ENCODE peak calls at places on chromosomes 1 and 21, in five cellular contexts. P, N, V, R and Z are unnamed samples.

GRCh38 chr1:100578201-100578600 is 40.3 kb downstream of the GPR88 start:
- DNase-seq in P (no peak), N (no peak), V (no peak), R (no peak), Z (no peak)

GRCh38 chr1:41399148-41399795 is 38.0 kb downstream of the FOXO6 start:
- DNase-seq in P (no peak), N (no peak), V (no peak), R (no peak), Z (no peak)

GRCh38 chr1:2496087-2496622 is 20.1 kb downstream of the PLCH2 start:
- DNase-seq in P (no peak), N (no peak), V (no peak), R (peak; percentile 25), Z (peak; percentile 28)

GRCh38 chr1:219792337-219793021 is 135.9 kb downstream of the SLC30A10 start:
- DNase-seq in P (no peak), N (no peak), V (no peak), R (no peak), Z (no peak)

GRCh38 chr1:229023651-229024295 is 247.1 kb upstream of the RAB4A start:
- DNase-seq in P (no peak), N (no peak), V (no peak), R (no peak), Z (no peak)

GRCh38 chr21:34745557-34746255 is 76.9 kb downstream of the CLIC6 start:
- DNase-seq in P (peak; percentile 70), N (peak; percentile 89), V (peak; percentile 77), R (peak; percentile 26), Z (peak; percentile 90)

GRCh38 chr1:7333576-7333975 is 437.5 kb upstream of the VAMP3 start:
- DNase-seq in P (no peak), N (no peak), V (no peak), R (no peak), Z (no peak)

GRCh38 chr1:2132222-2133038 is 62.1 kb downstream of the FAAP20 start:
- DNase-seq in P (no peak), N (peak; percentile 73), V (no peak), R (no peak), Z (peak; percentile 26)

GRCh38 chr1:94720091-94720793 is 99.9 kb upstream of the SLC44A3 start:
- DNase-seq in P (no peak), N (no peak), V (no peak), R (peak; percentile 60), Z (no peak)

GRCh38 chr1:153588482-153588881 is 22.8 kb upstream of the S100A2 start:
- DNase-seq in P (no peak), N (no peak), V (no peak), R (no peak), Z (no peak)

GRCh38 chr1:27293915-27294314 is 28.0 kb upstream of the TMEM222 start:
- DNase-seq in P (no peak), N (peak; percentile 4), V (no peak), R (no peak), Z (no peak)

GRCh38 chr1:93471911-93472310 is 24.0 kb downstream of the FNBP1L start:
- DNase-seq in P (no peak), N (no peak), V (no peak), R (no peak), Z (no peak)
- TF ChIP-seq SRF in P (no peak), N (no peak), V (no peak), R (no peak), Z (no peak)

DNA sequence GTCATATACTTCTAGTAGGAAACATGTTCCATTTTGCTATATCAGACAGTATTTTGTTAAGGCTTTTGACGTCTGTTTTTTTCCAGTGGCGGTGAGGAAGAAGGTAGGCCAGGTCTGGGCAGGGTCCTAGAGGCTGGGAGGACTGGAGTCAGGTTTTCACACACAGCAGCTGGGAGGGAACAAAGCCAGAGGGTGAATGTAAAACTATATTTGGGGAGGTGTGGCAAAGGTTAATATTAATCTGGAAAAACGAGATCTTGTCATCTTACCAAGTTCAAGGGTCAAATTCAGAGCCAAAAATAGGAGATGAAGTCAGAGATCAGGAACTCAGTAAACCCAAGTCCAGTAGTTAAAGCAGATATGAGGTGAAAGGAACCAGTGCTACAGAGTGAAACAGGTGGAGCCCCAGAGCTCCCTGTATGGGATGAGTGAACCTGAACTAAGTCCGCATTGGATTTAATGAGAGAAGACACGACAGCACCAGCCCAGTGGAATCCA is 10.7 kb upstream of the OTUD7B start:
- DNase-seq in P (no peak), N (no peak), V (no peak), R (no peak), Z (peak; percentile 95)
- H3K9me3 ChIP-seq in P (no peaks in the 10 kb centered on the region), N (no peaks in the 10 kb centered on the region), V (no peaks in the 10 kb centered on the region), R (no peaks in the 10 kb centered on the region), Z (no peaks in the 10 kb centered on the region)

DNA sequence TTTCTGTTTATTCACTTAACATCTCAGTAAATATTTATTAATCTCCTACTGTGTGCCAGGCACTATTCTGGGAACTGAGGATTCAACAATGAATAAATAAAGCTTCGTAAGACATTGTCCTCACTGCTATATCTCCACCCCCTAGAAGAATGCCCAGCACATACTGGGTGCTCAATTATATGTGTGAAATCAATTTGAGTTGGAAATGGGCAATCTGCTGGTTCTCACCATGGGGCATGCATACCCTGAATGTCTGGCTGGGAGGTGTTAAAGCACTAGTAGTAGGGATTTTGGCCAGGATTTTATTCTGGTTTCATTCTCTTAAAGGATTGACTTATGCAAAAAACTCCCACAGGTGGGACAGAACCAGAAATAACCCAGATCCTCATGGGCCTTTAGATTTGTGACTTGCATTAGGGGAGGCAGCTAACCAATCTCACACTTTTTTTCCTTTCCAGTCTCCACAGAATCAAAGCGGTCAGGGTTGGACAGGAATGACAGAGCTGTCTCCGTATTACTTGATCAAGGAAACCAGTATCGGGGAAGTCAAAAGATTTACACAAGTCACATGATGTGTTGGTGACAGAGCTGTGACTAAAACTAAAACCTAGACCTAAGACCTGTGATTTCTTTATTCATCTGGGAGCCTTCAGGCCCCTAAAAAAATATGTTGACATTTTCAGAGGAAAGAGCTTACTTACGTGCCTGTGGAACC is 12.8 kb downstream of the GFI1 start:
- DNase-seq in P (no peak), N (no peak), V (no peak), R (no peak), Z (no peak)
- TF ChIP-seq SRF in P (no peak), N (no peak), V (no peak), R (no peak), Z (no peak)

GRCh38 chr1:155643230-155643629 is 33.2 kb downstream of the MSTO1 start:
- DNase-seq in P (no peak), N (no peak), V (no peak), R (no peak), Z (no peak)

GRCh38 chr1:155648207-155649147 is 38.5 kb downstream of the MSTO1 start:
- DNase-seq in P (peak; percentile 15), N (no peak), V (peak; percentile 60), R (no peak), Z (peak; percentile 83)

GRCh38 chr1:155646307-155646706 is 36.3 kb downstream of the MSTO1 start:
- DNase-seq in P (no peak), N (no peak), V (no peak), R (no peak), Z (no peak)

GRCh38 chr1:155645024-155645423 is 35.0 kb downstream of the MSTO1 start:
- DNase-seq in P (no peak), N (no peak), V (no peak), R (no peak), Z (no peak)

DNA sequence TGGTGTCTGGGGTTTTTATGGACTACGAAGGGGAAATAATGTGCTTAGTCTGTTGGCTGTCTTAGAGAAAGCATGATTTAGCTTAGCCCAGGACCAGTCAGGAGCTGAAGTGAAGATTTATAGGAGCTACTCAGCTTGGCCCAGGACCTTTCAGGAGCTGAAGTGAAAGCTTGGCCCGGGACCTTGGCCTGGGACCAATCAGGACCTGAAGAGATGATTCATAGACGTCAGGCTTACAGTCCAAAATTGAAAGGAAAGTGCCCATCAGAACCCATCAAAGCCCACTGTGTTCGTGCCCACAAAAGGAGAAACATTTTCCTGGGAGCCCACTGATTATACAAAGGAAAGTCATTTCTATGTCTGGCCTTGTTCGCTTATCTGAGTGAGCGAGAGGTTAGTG is 35.6 kb downstream of the MSTO1 start:
- DNase-seq in P (no peak), N (no peak), V (no peak), R (no peak), Z (no peak)
- H3K9me3 ChIP-seq in P (peaks cover 23% of the 10 kb centered on the region), N (peaks cover 7% of the 10 kb centered on the region), V (peaks cover 8% of the 10 kb centered on the region), R (peaks cover 9% of the 10 kb centered on the region), Z (peaks cover 33% of the 10 kb centered on the region)

GRCh38 chr1:199956005-199956404 is 71.5 kb upstream of the NR5A2 start:
- DNase-seq in P (no peak), N (no peak), V (no peak), R (no peak), Z (no peak)
- TF ChIP-seq SRF in P (no peak), N (no peak), V (no peak), R (no peak), Z (no peak)